ENCODE peak calls at places on chromosomes 11 and 22, in four cellular contexts. U is mammary epithelial cell, F is mucosa of descending colon, Q is GM03348. G is an unnamed sample.

GRCh38 chr22:35437038-35437437 is 37.1 kb downstream of the MCM5 start:
- DNase-seq in F (no peak), Q (no peak), U (no peak), G (peak)

GRCh38 chr22:42340695-42341383 is 70.4 kb upstream of the TCF20 start:
- DNase-seq in U (no peak), Q (no peak), F (no peak), G (no peak)

GRCh38 chr11:69442012-69442806 is 39.3 kb upstream of the LINC01488 start:
- DNase-seq in U (peak), F (no peak), Q (peak), G (peak)

GRCh38 chr22:45468872-45469572 is 33.7 kb upstream of the FBLN1 start:
- DNase-seq in Q (peak), U (peak), F (no peak), G (peak)

GRCh38 chr11:129611661-129612566 is 203.7 kb upstream of the TMEM45B start:
- DNase-seq in U (peak), F (no peak), Q (no peak), G (peak)

GRCh38 chr22:16957781-16958180 is 50.2 kb downstream of the GAB4 start:
- DNase-seq in Q (no peak), U (no peak), F (no peak), G (no peak)

GRCh38 chr22:38314992-38315800 is 2.0 kb downstream of the CSNK1E start:
- DNase-seq in Q (no peak), U (no peak), F (peak), G (no peak)

GRCh38 chr11:27427183-27427980 is 45.2 kb downstream of the LGR4 start:
- DNase-seq in U (no peak), Q (peak), F (no peak), G (no peak)

GRCh38 chr11:118913411-118914125 is 12.2 kb downstream of the BCL9L start:
- DNase-seq in Q (no peak), U (peak), F (peak), G (peak)

GRCh38 chr22:21981874-21982273 is 713 bp downstream of the TOP3B start:
- DNase-seq in Q (no peak), F (no peak), U (peak), G (no peak)

GRCh38 chr11:125053167-125053566 is 9.9 kb upstream of the SLC37A2 start:
- DNase-seq in Q (no peak), U (peak), F (no peak), G (no peak)

GRCh38 chr22:26812731-26813130 is 155.3 kb downstream of the MIAT start:
- DNase-seq in U (peak), F (no peak), Q (no peak), G (no peak)

GRCh38 chr11:117950320-117950719 is 21.1 kb upstream of the TMPRSS13 start:
- DNase-seq in U (no peak), F (no peak), Q (no peak), G (no peak)

GRCh38 chr11:58024601-58025091 is 965 bp downstream of the OR9Q1 start:
- DNase-seq in Q (peak), U (no peak), F (peak), G (peak)

GRCh38 chr22:35349704-35350538 is 31.0 kb upstream of the HMOX1 start:
- DNase-seq in U (no peak), Q (peak), F (peak), G (no peak)

GRCh38 chr11:132862137-132862536 is 670.2 kb downstream of the OPCML start:
- DNase-seq in U (no peak), Q (peak), F (no peak), G (no peak)

GRCh38 chr22:39276461-39277134 is 31.8 kb upstream of the PDGFB start:
- DNase-seq in F (no peak), Q (no peak), U (no peak), G (no peak)

GRCh38 chr11:95611827-95612226 is 177.8 kb downstream of the FAM76B start:
- DNase-seq in Q (no peak), U (no peak), F (no peak), G (no peak)

G was measured in A172.